ENCODE peak calls at places on chromosomes 12 and 14, in seven cellular contexts. N is fibroblast of mammary gland, M is endothelial cell of umbilical vein, K is pancreas, W is cardiac fibroblast, E is cardiac muscle cell, H is neural progenitor cell. C is an unnamed sample.

GRCh38 chr12:53231859-53232640 is at the start of gene RARG:
- DNase-seq in H (peak), W (peak), E (no peak), N (peak), M (no peak), K (peak), C (no peak)

GRCh38 chr12:75020068-75020557 is 189.5 kb downstream of the KCNC2 start:
- DNase-seq in N (peak), W (no peak), E (no peak), H (no peak), K (no peak), M (no peak), C (peak)

GRCh38 chr12:96218989-96219678 is 25.0 kb downstream of the ELK3 start:
- DNase-seq in N (no peak), E (no peak), M (no peak), K (no peak), H (no peak), W (no peak), C (no peak)

GRCh38 chr14:91230363-91231035 is 14.0 kb downstream of the GPR68 start:
- DNase-seq in W (no peak), K (no peak), M (no peak), H (no peak), E (no peak), N (peak), C (peak)

GRCh38 chr14:99755629-99756603 is 37.3 kb upstream of the EML1 start:
- DNase-seq in E (no peak), K (peak), H (no peak), N (peak), M (peak), W (peak), C (peak)

GRCh38 chr14:92540472-92541048 is 27.0 kb downstream of the RIN3 start:
- DNase-seq in K (peak), H (no peak), W (peak), N (peak), E (no peak), M (peak), C (peak)

GRCh38 chr12:55930771-55931316 is at the start of gene DGKA:
- DNase-seq in W (peak), M (peak), H (peak), E (peak), K (no peak), N (peak), C (peak)

GRCh38 chr14:74429221-74429691 is 3.2 kb upstream of the SYNDIG1L start:
- DNase-seq in N (no peak), H (peak), W (no peak), E (no peak), K (no peak), M (no peak), C (no peak)

GRCh38 chr12:8970432-8970831 is 18.9 kb upstream of the KLRG1 start:
- DNase-seq in H (no peak), M (peak), N (no peak), K (no peak), W (no peak), E (no peak), C (peak)

GRCh38 chr12:25130741-25131188 is 64.2 kb downstream of the DNAI7 start:
- DNase-seq in W (peak), E (peak), K (no peak), M (peak), H (peak), N (peak), C (peak)

GRCh38 chr12:121949643-121950397 is 31.4 kb downstream of the CFAP251 start:
- DNase-seq in N (peak), H (no peak), E (no peak), M (no peak), K (no peak), W (peak), C (peak)

GRCh38 chr12:116862167-116862566 is 19.1 kb downstream of the HRK start:
- DNase-seq in W (no peak), K (no peak), N (no peak), M (no peak), E (no peak), H (no peak), C (no peak)

GRCh38 chr14:91929700-91930099 is 17.8 kb downstream of the FBLN5 start:
- DNase-seq in M (no peak), K (no peak), W (peak), E (no peak), N (peak), H (no peak), C (peak)

DNA sequence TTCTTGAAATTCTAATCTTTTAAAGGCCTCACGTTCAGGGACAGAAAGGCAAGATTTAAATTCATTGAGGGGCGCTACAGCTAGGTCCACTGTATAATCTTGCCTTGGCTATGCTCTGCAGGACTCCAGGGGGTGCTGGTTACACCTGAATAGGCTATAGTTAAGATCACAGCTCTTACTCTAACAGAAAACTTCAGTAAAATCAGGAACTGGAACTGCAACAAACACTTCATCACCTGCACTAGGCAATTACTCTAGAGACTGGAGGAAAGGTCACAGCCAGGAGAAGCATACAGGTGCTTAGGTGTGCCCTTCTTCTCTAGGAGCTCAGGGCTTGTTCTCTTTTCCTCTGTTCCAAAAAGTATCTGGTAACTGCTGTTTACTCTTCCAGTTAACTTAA is 20.9 kb downstream of the SLCO1C1 start:
- DNase-seq in K (no peak), H (peak), E (peak), W (no peak), N (no peak), M (no peak), C (no peak)
- TF ChIP-seq CTCF in K (no peak), H (peak), E (no peak), W (no peak), N (no peak), M (no peak), C (no peak)

GRCh38 chr12:1692221-1692620 is 1.4 kb downstream of the ADIPOR2 start:
- DNase-seq in N (no peak), M (no peak), W (no peak), E (no peak), K (no peak), H (no peak), C (no peak)
- H3K4me3 ChIP-seq in N (peak), M (peak), W (peak), E (peak), K (peak), H (peak), C (peak)

GRCh38 chr14:23521785-23522640 is 29.6 kb downstream of the ZFHX2 start:
- DNase-seq in E (no peak), M (no peak), N (no peak), K (no peak), W (no peak), H (no peak), C (no peak)

GRCh38 chr14:23520899-23521521 is 30.6 kb downstream of the ZFHX2 start:
- DNase-seq in E (no peak), N (no peak), H (no peak), W (no peak), K (no peak), M (no peak), C (no peak)

GRCh38 chr14:23522643-23523198 is 28.8 kb downstream of the ZFHX2 start:
- DNase-seq in K (no peak), W (no peak), M (no peak), E (no peak), N (no peak), H (no peak), C (no peak)

GRCh38 chr14:23517650-23518329 is 33.8 kb downstream of the ZFHX2 start:
- DNase-seq in H (peak), W (no peak), N (no peak), K (no peak), E (no peak), M (no peak), C (no peak)

GRCh38 chr14:23518716-23519115 is 32.8 kb downstream of the ZFHX2 start:
- DNase-seq in K (no peak), N (no peak), H (peak), E (peak), M (no peak), W (no peak), C (peak)
- TF ChIP-seq CTCF in K (no peak), N (no peak), H (no peak), E (no peak), M (no peak), W (no peak), C (no peak)

GRCh38 chr12:14554281-14555008 is 13.2 kb downstream of the PLBD1 start:
- DNase-seq in M (no peak), H (no peak), K (peak), W (peak), E (peak), N (peak), C (no peak)
- H3K4me3 ChIP-seq in M (no peak), H (no peak), K (no peak), W (no peak), E (no peak), N (no peak), C (no peak)

GRCh38 chr12:106766393-106766826 is 8.1 kb upstream of the RIC8B start:
- DNase-seq in E (no peak), K (peak), N (peak), W (peak), H (no peak), M (peak), C (peak)

GRCh38 chr12:106767206-106767605 is 7.3 kb upstream of the RIC8B start:
- DNase-seq in E (no peak), N (no peak), H (no peak), M (no peak), W (no peak), K (no peak), C (no peak)

GRCh38 chr12:106769078-106769477 is 5.4 kb upstream of the RIC8B start:
- DNase-seq in H (peak), E (no peak), W (peak), K (peak), N (peak), M (no peak), C (no peak)

GRCh38 chr12:106767954-106768501 is 6.5 kb upstream of the RIC8B start:
- DNase-seq in W (peak), H (peak), E (no peak), M (no peak), K (peak), N (peak), C (peak)

DNA sequence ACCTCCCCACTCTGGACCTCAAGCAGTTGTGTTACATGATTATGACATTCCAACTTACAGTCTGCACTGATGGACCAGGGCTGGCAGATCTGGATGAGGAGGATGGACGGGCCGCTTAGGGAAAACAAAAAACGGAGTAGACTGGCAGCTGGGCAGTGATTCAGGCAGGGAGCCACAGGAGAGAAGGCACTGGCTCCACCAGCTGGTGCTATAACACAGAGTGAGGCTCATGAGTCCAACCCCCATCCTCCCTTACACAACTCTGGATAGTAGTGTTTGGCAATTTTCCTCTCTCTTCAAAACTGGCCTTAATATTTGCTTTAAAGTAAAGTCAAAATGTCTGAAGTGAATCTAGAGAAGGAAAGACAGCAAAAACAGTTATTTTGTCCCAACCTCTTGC is 9.7 kb upstream of the RIC8B start:
- DNase-seq in N (peak), M (no peak), E (no peak), W (peak), K (no peak), H (no peak), C (peak)
- TF ChIP-seq CTCF in N (no peak), M (no peak), E (peak), W (peak), K (no peak), H (no peak), C (peak)

DNA sequence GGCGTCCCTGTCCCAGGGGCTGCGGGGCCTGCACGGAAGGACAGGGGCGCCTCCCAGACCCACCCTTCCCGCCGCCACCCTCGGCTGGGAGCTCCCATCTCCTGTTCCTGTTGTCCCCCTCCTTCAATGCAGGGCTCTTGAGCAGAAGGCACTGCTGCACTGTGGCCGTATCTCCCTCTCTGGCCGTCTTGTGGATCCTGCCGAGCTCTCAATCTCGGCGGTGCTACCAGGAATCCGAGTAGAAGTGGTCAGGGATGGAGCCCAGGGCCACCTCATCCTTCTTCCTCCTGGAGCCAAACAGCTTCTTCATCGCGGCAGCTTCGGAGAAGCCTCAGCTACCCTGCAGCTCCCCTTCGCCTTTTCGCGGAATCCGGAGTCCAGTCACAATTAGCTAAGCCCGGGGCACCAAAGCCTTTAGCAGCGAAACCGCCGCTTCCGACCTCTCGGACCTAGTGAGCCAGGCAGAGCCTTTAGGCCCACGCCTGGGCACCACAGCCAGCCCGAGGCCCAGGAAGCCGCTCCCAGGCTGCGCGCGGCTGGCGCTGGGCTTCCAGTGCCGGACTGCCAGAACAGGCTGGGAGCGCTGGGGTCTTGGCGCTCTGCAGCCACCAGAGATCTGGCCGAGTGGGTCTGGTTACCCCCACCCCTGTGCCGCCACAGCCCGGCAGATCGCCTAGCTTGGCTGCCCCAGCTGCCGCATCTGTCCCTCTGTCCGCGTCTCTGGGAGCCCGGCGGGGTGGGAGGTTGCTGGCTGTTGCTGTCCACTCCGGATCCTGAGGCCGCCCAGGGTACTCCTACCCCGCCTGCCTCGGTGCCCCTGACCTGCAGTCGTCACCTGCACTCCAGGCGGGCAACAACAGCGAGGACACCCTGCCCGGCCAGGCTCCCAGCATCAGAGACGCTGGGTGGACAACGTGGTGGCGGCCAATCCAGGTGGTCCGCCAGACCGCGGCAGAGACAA is 69.1 kb downstream of the ASCL4 start:
- DNase-seq in E (peak), M (no peak), H (peak), W (peak), K (peak), N (no peak), C (peak)
- H3K4me3 ChIP-seq in E (peak), M (no peak), H (peak), W (peak), K (peak), N (no peak), C (no peak)

GRCh38 chr12:26692417-26692816 is 140.6 kb downstream of the ITPR2 start:
- DNase-seq in W (no peak), N (no peak), H (no peak), E (no peak), K (no peak), M (no peak), C (no peak)

GRCh38 chr12:26690601-26691000 is 142.4 kb downstream of the ITPR2 start:
- DNase-seq in M (peak), H (no peak), E (no peak), K (no peak), W (no peak), N (no peak), C (no peak)

GRCh38 chr12:26689281-26689841 is 143.6 kb downstream of the ITPR2 start:
- DNase-seq in H (no peak), K (no peak), W (no peak), E (no peak), N (no peak), M (peak), C (no peak)

GRCh38 chr12:26688344-26688904 is 144.6 kb downstream of the ITPR2 start:
- DNase-seq in M (no peak), N (no peak), H (no peak), E (no peak), K (no peak), W (no peak), C (no peak)

GRCh38 chr12:26691234-26691970 is 141.6 kb downstream of the ITPR2 start:
- DNase-seq in W (peak), E (peak), M (peak), N (peak), H (peak), K (no peak), C (peak)
- TF ChIP-seq CTCF in W (peak), E (no peak), M (no peak), N (no peak), H (no peak), K (no peak), C (no peak)

GRCh38 chr12:94230357-94230905 is 82.1 kb downstream of the PLXNC1 start:
- DNase-seq in M (no peak), W (no peak), K (no peak), E (peak), N (no peak), H (no peak), C (peak)

GRCh38 chr12:94229902-94230301 is 81.5 kb downstream of the PLXNC1 start:
- DNase-seq in K (no peak), E (no peak), W (no peak), N (no peak), H (no peak), M (no peak), C (no peak)

GRCh38 chr12:94235894-94236293 is 87.5 kb downstream of the PLXNC1 start:
- DNase-seq in E (no peak), N (no peak), K (no peak), W (no peak), M (no peak), H (no peak), C (no peak)

GRCh38 chr12:94228488-94228907 is 80.1 kb downstream of the PLXNC1 start:
- DNase-seq in N (no peak), K (no peak), H (no peak), M (no peak), E (no peak), W (no peak), C (no peak)

DNA sequence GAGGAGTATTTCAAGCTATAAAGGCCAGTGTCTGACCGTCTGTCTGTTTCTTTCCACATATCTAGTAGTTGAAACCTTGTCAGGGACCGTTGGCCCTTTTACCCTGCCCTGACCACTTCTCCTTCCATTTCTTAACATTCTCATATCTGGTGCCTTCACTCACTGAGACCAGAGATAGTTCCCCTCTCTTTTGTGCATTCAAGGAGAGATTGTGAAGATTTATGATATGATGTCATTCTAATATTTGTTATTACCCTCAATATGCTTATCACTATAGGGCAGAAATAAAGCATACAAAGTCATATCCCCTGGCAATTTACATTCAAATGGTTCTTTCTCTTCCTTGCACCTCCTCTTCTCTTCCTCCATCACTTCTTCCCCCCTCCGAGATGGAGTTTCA is 83.3 kb downstream of the PLXNC1 start:
- DNase-seq in H (no peak), E (no peak), W (no peak), K (no peak), M (no peak), N (no peak), C (no peak)
- H3K4me3 ChIP-seq in H (no peak), E (no peak), W (no peak), K (no peak), M (no peak), N (no peak), C (no peak)

DNA sequence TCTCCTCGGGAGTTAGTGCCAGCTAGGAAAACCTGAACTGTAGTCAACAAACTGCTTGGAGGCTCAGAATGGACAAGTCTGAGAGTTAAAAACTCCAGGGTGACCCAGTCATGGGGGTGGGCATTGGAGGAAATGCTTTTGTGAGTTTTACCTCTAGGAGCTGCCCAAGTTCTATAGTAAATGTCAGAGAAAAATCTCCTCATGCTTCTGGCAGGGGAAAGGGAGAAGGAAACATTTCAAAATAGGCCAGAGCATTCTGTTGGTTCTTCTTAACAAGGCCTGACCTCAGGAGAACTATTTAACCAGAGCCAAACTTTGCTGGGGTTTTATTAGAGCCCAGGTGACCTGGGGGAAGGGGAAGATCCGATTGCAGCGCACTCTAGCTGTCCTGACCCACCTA is 12.3 kb downstream of the NINJ2 start:
- DNase-seq in H (no peak), E (no peak), N (no peak), W (peak), M (no peak), K (no peak), C (peak)
- TF ChIP-seq CTCF in H (peak), E (peak), N (no peak), W (no peak), M (no peak), K (no peak), C (peak)

DNA sequence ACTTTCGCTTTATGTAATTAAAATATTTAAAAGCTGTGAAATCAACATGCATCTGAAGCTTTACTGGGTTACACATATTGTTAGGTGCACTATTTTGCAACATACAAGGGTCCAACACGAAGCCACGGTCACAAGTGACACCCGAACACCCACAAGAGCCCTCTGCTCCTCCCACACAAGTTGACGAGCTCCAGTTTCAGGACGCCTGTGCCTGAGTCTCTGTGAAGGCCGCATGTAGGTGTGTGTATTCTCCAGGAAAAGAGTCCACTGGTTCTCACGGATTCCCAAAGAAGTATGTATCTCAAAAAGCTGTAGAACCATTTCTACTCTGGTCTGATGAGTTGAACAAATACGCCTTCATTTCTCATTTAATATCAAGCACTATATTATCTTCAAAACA is 12.0 kb downstream of the SLC15A4 start:
- DNase-seq in E (no peak), W (no peak), N (no peak), H (no peak), M (no peak), K (no peak), C (no peak)
- H3K4me3 ChIP-seq in E (no peak), W (no peak), N (no peak), H (no peak), M (no peak), K (no peak), C (no peak)

C was measured in choroid plexus epithelial cell.